ENCODE peak calls at places on chromosomes 11 and 22, in seven cellular contexts. H, K, S, M, C, O and B are unnamed samples.
A peak's percentile ranks its signal among the peaks of the same experiment; 100 is the strongest.

GRCh38 chr22:38935616-38936015 is 21.8 kb upstream of the APOBEC3A start:
- DNase-seq in H (no peak), K (no peak), S (no peak), M (no peak), C (no peak), O (no peak), B (no peak)

GRCh38 chr11:127675602-127676001 is 675.0 kb upstream of the KIRREL3 start:
- DNase-seq in H (no peak), K (no peak), S (no peak), M (no peak), C (peak; percentile 16), O (no peak), B (no peak)

GRCh38 chr11:126347751-126348628 is 7.5 kb upstream of the ST3GAL4 start:
- DNase-seq in H (no peak), K (no peak), S (no peak), M (no peak), C (no peak), O (no peak), B (no peak)

GRCh38 chr11:2769779-2770555 is 70.2 kb upstream of the KCNQ1OT1 start:
- DNase-seq in H (no peak), K (no peak), S (peak; percentile 58), M (peak; percentile 31), C (no peak), O (no peak), B (no peak)

GRCh38 chr11:61860054-61860903 is 31.1 kb downstream of the FADS3 start:
- DNase-seq in H (no peak), K (no peak), S (no peak), M (peak; percentile 60), C (peak; percentile 25), O (peak; percentile 43), B (no peak)

GRCh38 chr11:64864473-64865285 is 13.7 kb downstream of the EHD1 start:
- DNase-seq in H (no peak), K (peak; percentile 63), S (peak; percentile 80), M (peak; percentile 92), C (peak; percentile 56), O (no peak), B (no peak)

GRCh38 chr11:10450451-10451398 is 4.3 kb upstream of the AMPD3 start:
- DNase-seq in H (no peak), K (no peak), S (peak; percentile 83), M (no peak), C (peak; percentile 82), O (peak; percentile 62), B (no peak)

GRCh38 chr22:49565516-49565855 is 262.2 kb downstream of the BRD1 start:
- DNase-seq in H (no peak), K (no peak), S (peak; percentile 45), M (no peak), C (no peak), O (no peak), B (no peak)

GRCh38 chr22:28333106-28333505 is 346.5 kb downstream of the TTC28 start:
- DNase-seq in H (no peak), K (no peak), S (no peak), M (no peak), C (no peak), O (no peak), B (no peak)

GRCh38 chr11:69465236-69466000 is 16.0 kb upstream of the LINC01488 start:
- DNase-seq in H (no peak), K (no peak), S (no peak), M (peak; percentile 42), C (no peak), O (no peak), B (no peak)

GRCh38 chr11:94794287-94795168 is 26.4 kb downstream of the AMOTL1 start:
- DNase-seq in H (no peak), K (peak; percentile 56), S (no peak), M (peak; percentile 76), C (peak; percentile 84), O (peak; percentile 82), B (no peak)

GRCh38 chr22:41425704-41426365 is 20.8 kb downstream of the TOB2 start:
- DNase-seq in H (no peak), K (no peak), S (peak; percentile 72), M (no peak), C (no peak), O (no peak), B (no peak)

GRCh38 chr11:118304809-118305248 is 299 bp downstream of the CD3E start:
- DNase-seq in H (no peak), K (no peak), S (peak; percentile 78), M (no peak), C (no peak), O (no peak), B (peak; percentile 33)

GRCh38 chr11:87198266-87198881 is 160.6 kb downstream of the TMEM135 start:
- DNase-seq in H (no peak), K (no peak), S (no peak), M (no peak), C (no peak), O (no peak), B (no peak)

GRCh38 chr11:69321877-69322350 is 28.0 kb downstream of the MYEOV start:
- DNase-seq in H (no peak), K (peak; percentile 80), S (peak; percentile 44), M (peak; percentile 85), C (peak; percentile 97), O (no peak), B (no peak)

GRCh38 chr22:49724893-49725489 is 102.7 kb downstream of the BRD1 start:
- DNase-seq in H (peak; percentile 24), K (no peak), S (peak; percentile 87), M (peak; percentile 69), C (peak; percentile 62), O (peak; percentile 10), B (peak; percentile 28)

GRCh38 chr11:120013325-120014250 is 124.3 kb downstream of the TRIM29 start:
- DNase-seq in H (no peak), K (no peak), S (no peak), M (no peak), C (peak; percentile 37), O (peak; percentile 37), B (no peak)

GRCh38 chr11:12472401-12473065 is 95.2 kb downstream of the PARVA start:
- DNase-seq in H (no peak), K (no peak), S (no peak), M (no peak), C (no peak), O (no peak), B (no peak)

GRCh38 chr11:1943576-1943975 is 3.6 kb upstream of the MRPL23 start:
- DNase-seq in H (no peak), K (no peak), S (peak; percentile 53), M (peak; percentile 26), C (no peak), O (no peak), B (peak; percentile 11)

GRCh38 chr22:32199341-32199740 is 5.5 kb downstream of the RFPL2 start:
- DNase-seq in H (no peak), K (no peak), S (no peak), M (no peak), C (no peak), O (no peak), B (no peak)

GRCh38 chr11:130633466-130633865 is 185.0 kb downstream of the ADAMTS15 start:
- DNase-seq in H (no peak), K (no peak), S (no peak), M (no peak), C (peak; percentile 41), O (no peak), B (no peak)

GRCh38 chr11:66718320-66718971 is 10.6 kb downstream of the SPTBN2 start:
- DNase-seq in H (no peak), K (no peak), S (no peak), M (no peak), C (peak; percentile 28), O (no peak), B (no peak)

GRCh38 chr22:45682069-45682468 is 10.4 kb downstream of the ATXN10 start:
- DNase-seq in H (no peak), K (no peak), S (no peak), M (no peak), C (no peak), O (no peak), B (no peak)